ENCODE peak calls at places on chromosomes 3 and 15, in eight cellular contexts. One of them, this sample, is unnamed.

GRCh38 chr3:10219737-10220136 is 28.5 kb upstream of the TATDN2 start:
- DNase-seq in CD4-positive, CD25-positive, alpha-beta regulatory T cell: no peak
- DNase-seq in NCI-H460: no peak
- DNase-seq in activated T-cell treated with anti-CD3 and anti-CD28 coated beads for 48 hours: no peak
- DNase-seq in fibroblast of the aortic adventitia: no peak
- DNase-seq in activated T-helper 1 cell treated with anti-CD3 and anti-CD28 coated beads, Interleukin-2, amount 50 U/mL, for 16 hours: no peak
- DNase-seq in NCI-H69: peak
- DNase-seq in NK-92 treated with Interleukin-12 subunit alpha and Interleukin-12 subunit beta, amount 100 ng/mL, for 24 hours: no peak
- DNase-seq in this sample: peak

GRCh38 chr3:197019021-197019420 is 10.6 kb downstream of the MELTF start:
- DNase-seq in CD4-positive, CD25-positive, alpha-beta regulatory T cell: no peak
- DNase-seq in NCI-H460: no peak
- DNase-seq in activated T-cell treated with anti-CD3 and anti-CD28 coated beads for 48 hours: no peak
- DNase-seq in fibroblast of the aortic adventitia: no peak
- DNase-seq in activated T-helper 1 cell treated with anti-CD3 and anti-CD28 coated beads, Interleukin-2, amount 50 U/mL, for 16 hours: no peak
- DNase-seq in NCI-H69: no peak
- DNase-seq in NK-92 treated with Interleukin-12 subunit alpha and Interleukin-12 subunit beta, amount 100 ng/mL, for 24 hours: no peak
- DNase-seq in this sample: no peak

GRCh38 chr3:37140899-37141541 is 33.4 kb downstream of the LRRFIP2 start:
- DNase-seq in CD4-positive, CD25-positive, alpha-beta regulatory T cell: no peak
- DNase-seq in NCI-H460: no peak
- DNase-seq in activated T-cell treated with anti-CD3 and anti-CD28 coated beads for 48 hours: no peak
- DNase-seq in fibroblast of the aortic adventitia: no peak
- DNase-seq in activated T-helper 1 cell treated with anti-CD3 and anti-CD28 coated beads, Interleukin-2, amount 50 U/mL, for 16 hours: no peak
- DNase-seq in NCI-H69: no peak
- DNase-seq in NK-92 treated with Interleukin-12 subunit alpha and Interleukin-12 subunit beta, amount 100 ng/mL, for 24 hours: no peak
- DNase-seq in this sample: no peak

GRCh38 chr15:81038975-81039607 is 38.4 kb downstream of the TLNRD1 start:
- DNase-seq in CD4-positive, CD25-positive, alpha-beta regulatory T cell: no peak
- DNase-seq in NCI-H460: no peak
- DNase-seq in activated T-cell treated with anti-CD3 and anti-CD28 coated beads for 48 hours: no peak
- DNase-seq in fibroblast of the aortic adventitia: no peak
- DNase-seq in activated T-helper 1 cell treated with anti-CD3 and anti-CD28 coated beads, Interleukin-2, amount 50 U/mL, for 16 hours: no peak
- DNase-seq in NCI-H69: no peak
- DNase-seq in NK-92 treated with Interleukin-12 subunit alpha and Interleukin-12 subunit beta, amount 100 ng/mL, for 24 hours: no peak
- DNase-seq in this sample: peak

GRCh38 chr3:187919535-187919934 is 174.3 kb upstream of the BCL6 start:
- DNase-seq in CD4-positive, CD25-positive, alpha-beta regulatory T cell: no peak
- DNase-seq in NCI-H460: no peak
- DNase-seq in activated T-cell treated with anti-CD3 and anti-CD28 coated beads for 48 hours: no peak
- DNase-seq in fibroblast of the aortic adventitia: no peak
- DNase-seq in activated T-helper 1 cell treated with anti-CD3 and anti-CD28 coated beads, Interleukin-2, amount 50 U/mL, for 16 hours: no peak
- DNase-seq in NCI-H69: no peak
- DNase-seq in NK-92 treated with Interleukin-12 subunit alpha and Interleukin-12 subunit beta, amount 100 ng/mL, for 24 hours: no peak
- DNase-seq in this sample: no peak

GRCh38 chr15:90749754-90750153 is 32.6 kb downstream of the BLM start:
- DNase-seq in CD4-positive, CD25-positive, alpha-beta regulatory T cell: no peak
- DNase-seq in NCI-H460: no peak
- DNase-seq in activated T-cell treated with anti-CD3 and anti-CD28 coated beads for 48 hours: no peak
- DNase-seq in fibroblast of the aortic adventitia: no peak
- DNase-seq in activated T-helper 1 cell treated with anti-CD3 and anti-CD28 coated beads, Interleukin-2, amount 50 U/mL, for 16 hours: no peak
- DNase-seq in NCI-H69: no peak
- DNase-seq in NK-92 treated with Interleukin-12 subunit alpha and Interleukin-12 subunit beta, amount 100 ng/mL, for 24 hours: no peak
- DNase-seq in this sample: no peak

GRCh38 chr3:146337991-146338390 is 87.1 kb upstream of the PLSCR4 start:
- DNase-seq in CD4-positive, CD25-positive, alpha-beta regulatory T cell: no peak
- DNase-seq in NCI-H460: no peak
- DNase-seq in activated T-cell treated with anti-CD3 and anti-CD28 coated beads for 48 hours: no peak
- DNase-seq in fibroblast of the aortic adventitia: peak
- DNase-seq in activated T-helper 1 cell treated with anti-CD3 and anti-CD28 coated beads, Interleukin-2, amount 50 U/mL, for 16 hours: no peak
- DNase-seq in NCI-H69: no peak
- DNase-seq in NK-92 treated with Interleukin-12 subunit alpha and Interleukin-12 subunit beta, amount 100 ng/mL, for 24 hours: no peak
- DNase-seq in this sample: no peak

GRCh38 chr3:115912372-115912771 is 289.1 kb downstream of the GAP43 start:
- DNase-seq in CD4-positive, CD25-positive, alpha-beta regulatory T cell: no peak
- DNase-seq in NCI-H460: no peak
- DNase-seq in activated T-cell treated with anti-CD3 and anti-CD28 coated beads for 48 hours: no peak
- DNase-seq in fibroblast of the aortic adventitia: peak
- DNase-seq in activated T-helper 1 cell treated with anti-CD3 and anti-CD28 coated beads, Interleukin-2, amount 50 U/mL, for 16 hours: no peak
- DNase-seq in NCI-H69: no peak
- DNase-seq in NK-92 treated with Interleukin-12 subunit alpha and Interleukin-12 subunit beta, amount 100 ng/mL, for 24 hours: no peak
- DNase-seq in this sample: no peak

GRCh38 chr15:53310709-53311108 is 448.8 kb downstream of the WDR72 start:
- DNase-seq in CD4-positive, CD25-positive, alpha-beta regulatory T cell: no peak
- DNase-seq in NCI-H460: no peak
- DNase-seq in activated T-cell treated with anti-CD3 and anti-CD28 coated beads for 48 hours: no peak
- DNase-seq in fibroblast of the aortic adventitia: no peak
- DNase-seq in activated T-helper 1 cell treated with anti-CD3 and anti-CD28 coated beads, Interleukin-2, amount 50 U/mL, for 16 hours: no peak
- DNase-seq in NCI-H69: no peak
- DNase-seq in NK-92 treated with Interleukin-12 subunit alpha and Interleukin-12 subunit beta, amount 100 ng/mL, for 24 hours: no peak
- DNase-seq in this sample: no peak

GRCh38 chr3:42871592-42872196 is 4.0 kb downstream of the CYP8B1 start:
- DNase-seq in CD4-positive, CD25-positive, alpha-beta regulatory T cell: no peak
- DNase-seq in NCI-H460: no peak
- DNase-seq in activated T-cell treated with anti-CD3 and anti-CD28 coated beads for 48 hours: no peak
- DNase-seq in fibroblast of the aortic adventitia: no peak
- DNase-seq in activated T-helper 1 cell treated with anti-CD3 and anti-CD28 coated beads, Interleukin-2, amount 50 U/mL, for 16 hours: no peak
- DNase-seq in NCI-H69: no peak
- DNase-seq in NK-92 treated with Interleukin-12 subunit alpha and Interleukin-12 subunit beta, amount 100 ng/mL, for 24 hours: no peak
- DNase-seq in this sample: peak

GRCh38 chr3:107796786-107797185 is 274.0 kb downstream of the BBX start:
- DNase-seq in CD4-positive, CD25-positive, alpha-beta regulatory T cell: no peak
- DNase-seq in NCI-H460: no peak
- DNase-seq in activated T-cell treated with anti-CD3 and anti-CD28 coated beads for 48 hours: no peak
- DNase-seq in fibroblast of the aortic adventitia: peak
- DNase-seq in activated T-helper 1 cell treated with anti-CD3 and anti-CD28 coated beads, Interleukin-2, amount 50 U/mL, for 16 hours: no peak
- DNase-seq in NCI-H69: peak
- DNase-seq in NK-92 treated with Interleukin-12 subunit alpha and Interleukin-12 subunit beta, amount 100 ng/mL, for 24 hours: no peak
- DNase-seq in this sample: no peak

GRCh38 chr3:80750637-80751036 is 982.8 kb upstream of the ROBO1 start:
- DNase-seq in CD4-positive, CD25-positive, alpha-beta regulatory T cell: no peak
- DNase-seq in NCI-H460: no peak
- DNase-seq in activated T-cell treated with anti-CD3 and anti-CD28 coated beads for 48 hours: no peak
- DNase-seq in fibroblast of the aortic adventitia: peak
- DNase-seq in activated T-helper 1 cell treated with anti-CD3 and anti-CD28 coated beads, Interleukin-2, amount 50 U/mL, for 16 hours: no peak
- DNase-seq in NCI-H69: no peak
- DNase-seq in NK-92 treated with Interleukin-12 subunit alpha and Interleukin-12 subunit beta, amount 100 ng/mL, for 24 hours: no peak
- DNase-seq in this sample: no peak

GRCh38 chr3:25894101-25894500 is 104.2 kb downstream of the OXSM start:
- DNase-seq in CD4-positive, CD25-positive, alpha-beta regulatory T cell: no peak
- DNase-seq in NCI-H460: no peak
- DNase-seq in activated T-cell treated with anti-CD3 and anti-CD28 coated beads for 48 hours: no peak
- DNase-seq in fibroblast of the aortic adventitia: no peak
- DNase-seq in activated T-helper 1 cell treated with anti-CD3 and anti-CD28 coated beads, Interleukin-2, amount 50 U/mL, for 16 hours: no peak
- DNase-seq in NCI-H69: no peak
- DNase-seq in NK-92 treated with Interleukin-12 subunit alpha and Interleukin-12 subunit beta, amount 100 ng/mL, for 24 hours: no peak
- DNase-seq in this sample: no peak

GRCh38 chr3:16401273-16401672 is 112.2 kb downstream of the RFTN1 start:
- DNase-seq in CD4-positive, CD25-positive, alpha-beta regulatory T cell: no peak
- DNase-seq in NCI-H460: no peak
- DNase-seq in activated T-cell treated with anti-CD3 and anti-CD28 coated beads for 48 hours: no peak
- DNase-seq in fibroblast of the aortic adventitia: peak
- DNase-seq in activated T-helper 1 cell treated with anti-CD3 and anti-CD28 coated beads, Interleukin-2, amount 50 U/mL, for 16 hours: no peak
- DNase-seq in NCI-H69: no peak
- DNase-seq in NK-92 treated with Interleukin-12 subunit alpha and Interleukin-12 subunit beta, amount 100 ng/mL, for 24 hours: no peak
- DNase-seq in this sample: no peak

GRCh38 chr3:24374801-24375200 is 119.8 kb downstream of the THRB start:
- DNase-seq in CD4-positive, CD25-positive, alpha-beta regulatory T cell: no peak
- DNase-seq in NCI-H460: no peak
- DNase-seq in activated T-cell treated with anti-CD3 and anti-CD28 coated beads for 48 hours: no peak
- DNase-seq in fibroblast of the aortic adventitia: no peak
- DNase-seq in activated T-helper 1 cell treated with anti-CD3 and anti-CD28 coated beads, Interleukin-2, amount 50 U/mL, for 16 hours: no peak
- DNase-seq in NCI-H69: no peak
- DNase-seq in NK-92 treated with Interleukin-12 subunit alpha and Interleukin-12 subunit beta, amount 100 ng/mL, for 24 hours: no peak
- DNase-seq in this sample: no peak

GRCh38 chr3:44926172-44926571 is 49.8 kb downstream of the ZDHHC3 start:
- DNase-seq in CD4-positive, CD25-positive, alpha-beta regulatory T cell: no peak
- DNase-seq in NCI-H460: no peak
- DNase-seq in activated T-cell treated with anti-CD3 and anti-CD28 coated beads for 48 hours: no peak
- DNase-seq in fibroblast of the aortic adventitia: no peak
- DNase-seq in activated T-helper 1 cell treated with anti-CD3 and anti-CD28 coated beads, Interleukin-2, amount 50 U/mL, for 16 hours: no peak
- DNase-seq in NCI-H69: no peak
- DNase-seq in NK-92 treated with Interleukin-12 subunit alpha and Interleukin-12 subunit beta, amount 100 ng/mL, for 24 hours: no peak
- DNase-seq in this sample: no peak

GRCh38 chr3:193499152-193499551 is 55.5 kb downstream of the ATP13A4 start:
- DNase-seq in CD4-positive, CD25-positive, alpha-beta regulatory T cell: no peak
- DNase-seq in NCI-H460: no peak
- DNase-seq in activated T-cell treated with anti-CD3 and anti-CD28 coated beads for 48 hours: no peak
- DNase-seq in fibroblast of the aortic adventitia: no peak
- DNase-seq in activated T-helper 1 cell treated with anti-CD3 and anti-CD28 coated beads, Interleukin-2, amount 50 U/mL, for 16 hours: no peak
- DNase-seq in NCI-H69: no peak
- DNase-seq in NK-92 treated with Interleukin-12 subunit alpha and Interleukin-12 subunit beta, amount 100 ng/mL, for 24 hours: no peak
- DNase-seq in this sample: no peak

GRCh38 chr3:14938964-14939363 is 8.4 kb upstream of the NR2C2 start:
- DNase-seq in CD4-positive, CD25-positive, alpha-beta regulatory T cell: no peak
- DNase-seq in NCI-H460: no peak
- DNase-seq in activated T-cell treated with anti-CD3 and anti-CD28 coated beads for 48 hours: no peak
- DNase-seq in fibroblast of the aortic adventitia: no peak
- DNase-seq in activated T-helper 1 cell treated with anti-CD3 and anti-CD28 coated beads, Interleukin-2, amount 50 U/mL, for 16 hours: no peak
- DNase-seq in NCI-H69: no peak
- DNase-seq in NK-92 treated with Interleukin-12 subunit alpha and Interleukin-12 subunit beta, amount 100 ng/mL, for 24 hours: no peak
- DNase-seq in this sample: no peak

This sample was measured in body of pancreas.